ENCODE peak calls at places on chromosomes 2 and 18, in four cellular contexts. I is tibial artery, Q is astrocyte of the spinal cord, Z is fibroblast of pulmonary artery. P is an unnamed sample.

GRCh38 chr2:102478686-102479470 is 5.9 kb downstream of the SLC9A4 start:
- DNase-seq in I (no peak), Q (no peak), Z (no peak), P (no peak)

GRCh38 chr2:229869226-229869625 is 52.6 kb downstream of the TRIP12 start:
- DNase-seq in I (no peak), Q (no peak), Z (no peak), P (no peak)

GRCh38 chr18:56333846-56334245 is 304.5 kb downstream of the TXNL1 start:
- DNase-seq in I (no peak), Q (no peak), Z (no peak), P (no peak)

GRCh38 chr2:233980955-233981555 is 63.9 kb downstream of the TRPM8 start:
- DNase-seq in I (no peak), Q (no peak), Z (no peak), P (no peak)

GRCh38 chr18:49183921-49184320 is 233.2 kb upstream of the SMAD7 start:
- DNase-seq in I (no peak), Q (peak; percentile 32), Z (no peak), P (no peak)

GRCh38 chr2:19292007-19292406 is 66.4 kb downstream of the OSR1 start:
- DNase-seq in I (peak; percentile 22), Q (no peak), Z (no peak), P (no peak)

GRCh38 chr2:203706403-203706802 is at the start of gene CD28:
- DNase-seq in I (peak; percentile 34), Q (no peak), Z (no peak), P (no peak)

GRCh38 chr2:127197475-127198385 is 22.4 kb downstream of the CYP27C1 start:
- DNase-seq in I (no peak), Q (peak; percentile 59), Z (peak; percentile 59), P (no peak)

GRCh38 chr2:155546715-155547555 is 785.6 kb downstream of the NR4A2 start:
- DNase-seq in I (no peak), Q (peak; percentile 4), Z (no peak), P (no peak)

GRCh38 chr2:223562078-223562477 is 40.1 kb downstream of the SCG2 start:
- DNase-seq in I (no peak), Q (no peak), Z (no peak), P (no peak)

GRCh38 chr18:75290737-75291358 is 80.3 kb downstream of the TSHZ1 start:
- DNase-seq in I (no peak), Q (no peak), Z (no peak), P (no peak)

GRCh38 chr2:102736174-102736606 is 25.6 kb upstream of the TMEM182 start:
- DNase-seq in I (no peak), Q (peak; percentile 42), Z (no peak), P (no peak)

GRCh38 chr2:219274392-219274921 is 4.7 kb upstream of the DNAJB2 start:
- DNase-seq in I (peak; percentile 38), Q (peak; percentile 70), Z (peak; percentile 79), P (no peak)

GRCh38 chr2:148524519-148524919 is 120.0 kb upstream of the EPC2 start:
- DNase-seq in I (no peak), Q (no peak), Z (no peak), P (no peak)

GRCh38 chr2:215401896-215402379 is 33.9 kb downstream of the FN1 start:
- DNase-seq in I (no peak), Q (peak; percentile 96), Z (peak; percentile 79), P (peak; percentile 100)

GRCh38 chr2:182915369-182916326 is 49.2 kb upstream of the FRZB start:
- DNase-seq in I (no peak), Q (peak; percentile 92), Z (peak; percentile 61), P (peak; percentile 59)

GRCh38 chr2:641501-642430 is 35.4 kb downstream of the TMEM18 start:
- DNase-seq in I (no peak), Q (no peak), Z (no peak), P (no peak)

GRCh38 chr18:78740876-78741275 is 238.7 kb upstream of the SALL3 start:
- DNase-seq in I (no peak), Q (no peak), Z (no peak), P (no peak)

GRCh38 chr2:149858916-149859634 is 271.5 kb upstream of the MMADHC start:
- DNase-seq in I (no peak), Q (peak; percentile 69), Z (peak; percentile 62), P (no peak)

GRCh38 chr18:9914334-9914583 is 443 bp downstream of the VAPA start:
- DNase-seq in I (no peak), Q (no peak), Z (no peak), P (no peak)
- H3K4me3 ChIP-seq in I (peak overlapping the region; percentile 90), Q (peak overlapping the region; percentile 82), Z (peak overlapping the region; percentile 84), P (peak overlapping the region; percentile 72)

DNA sequence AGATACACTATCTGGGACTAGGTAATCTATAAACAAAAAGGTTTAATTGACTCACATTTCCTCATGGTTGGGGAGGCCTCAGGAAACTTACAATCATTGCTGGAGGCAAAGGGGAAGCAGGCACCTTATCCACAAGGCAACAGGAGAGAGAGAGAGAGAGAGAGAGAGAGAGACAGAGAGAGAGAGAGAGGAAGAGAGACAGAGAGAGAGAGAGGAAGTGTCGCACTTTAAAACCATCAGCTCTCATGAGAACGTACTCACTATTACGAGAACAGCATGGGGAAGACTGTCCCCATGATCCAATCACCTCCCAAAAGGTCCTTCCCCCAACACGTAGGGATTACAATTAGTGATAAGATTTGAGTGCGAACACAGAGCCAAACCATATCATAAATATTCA is 253.5 kb upstream of the TRIB2 start:
- DNase-seq in I (no peak), Q (no peak), Z (no peak), P (no peak)
- TF ChIP-seq CTCF in I (no peak), Q (no peak), Z (no peak), P (no peak)

GRCh38 chr2:110747522-110748488 is 15.4 kb downstream of the ACOXL start:
- DNase-seq in I (no peak), Q (no peak), Z (no peak), P (no peak)
- H3K4me3 ChIP-seq in I (no peak overlapping the region), Q (no peak overlapping the region), Z (no peak overlapping the region), P (no peak overlapping the region)

GRCh38 chr18:3596324-3597158 is 146.6 kb downstream of the TGIF1 start:
- DNase-seq in I (peak; percentile 44), Q (peak; percentile 36), Z (peak; percentile 52), P (no peak)
- TF ChIP-seq CTCF in I (no peak), Q (peak; percentile 28), Z (peak; percentile 8), P (peak; percentile 19)

DNA sequence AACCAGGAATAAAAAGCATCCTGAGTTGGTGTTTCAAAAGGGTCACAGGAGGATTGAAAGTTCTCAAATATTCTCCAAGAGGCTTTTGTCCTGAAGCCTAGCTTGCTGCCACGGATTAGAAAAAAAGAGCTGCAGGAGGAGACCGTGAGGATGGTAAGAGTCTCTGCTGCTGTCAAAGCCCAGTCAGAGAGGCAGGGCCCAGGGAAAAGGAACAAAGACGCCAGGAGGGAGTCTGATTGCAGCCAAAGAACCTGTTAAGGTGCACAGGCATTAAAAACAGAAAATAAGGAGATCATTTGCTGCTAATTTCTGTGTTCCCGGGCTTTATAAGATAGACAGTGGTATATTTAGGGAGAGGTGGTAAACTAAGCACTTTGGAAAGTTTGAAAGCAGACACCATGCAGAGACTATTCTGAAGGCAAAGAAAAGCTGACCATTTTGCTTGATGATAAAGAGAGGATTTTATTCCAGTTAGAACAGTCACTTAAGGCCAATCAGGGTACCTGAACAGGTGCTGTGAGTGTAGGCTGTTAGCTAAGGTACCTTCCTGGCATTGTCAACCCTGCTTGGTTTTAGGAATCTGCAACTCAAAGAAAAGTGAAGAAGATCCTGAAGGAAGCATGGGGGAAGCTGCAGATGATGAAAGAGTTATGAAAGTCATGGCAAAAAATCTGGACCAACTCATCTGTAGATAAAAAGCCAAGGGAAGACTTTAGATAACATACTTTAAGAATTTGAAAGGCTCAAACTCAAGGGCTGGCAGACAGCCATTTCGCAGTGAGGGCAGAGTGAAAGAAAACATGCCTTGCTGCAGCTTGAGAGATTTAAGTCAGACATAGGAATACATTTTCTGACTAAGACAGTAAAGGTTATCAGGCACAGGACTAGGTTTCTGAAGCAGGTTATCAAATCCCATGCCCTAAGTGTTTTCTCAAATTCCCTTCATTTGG is 80.0 kb upstream of the ARL5A start:
- DNase-seq in I (no peak), Q (no peak), Z (peak; percentile 8), P (no peak)
- H3K4me3 ChIP-seq in I (no peak overlapping the region), Q (no peak overlapping the region), Z (no peak overlapping the region), P (no peak overlapping the region)

GRCh38 chr18:58196164-58196563 is 152.1 kb downstream of the NEDD4L start:
- DNase-seq in I (no peak), Q (no peak), Z (peak; percentile 52), P (no peak)
- TF ChIP-seq CTCF in I (no peak), Q (no peak), Z (no peak), P (no peak)

DNA sequence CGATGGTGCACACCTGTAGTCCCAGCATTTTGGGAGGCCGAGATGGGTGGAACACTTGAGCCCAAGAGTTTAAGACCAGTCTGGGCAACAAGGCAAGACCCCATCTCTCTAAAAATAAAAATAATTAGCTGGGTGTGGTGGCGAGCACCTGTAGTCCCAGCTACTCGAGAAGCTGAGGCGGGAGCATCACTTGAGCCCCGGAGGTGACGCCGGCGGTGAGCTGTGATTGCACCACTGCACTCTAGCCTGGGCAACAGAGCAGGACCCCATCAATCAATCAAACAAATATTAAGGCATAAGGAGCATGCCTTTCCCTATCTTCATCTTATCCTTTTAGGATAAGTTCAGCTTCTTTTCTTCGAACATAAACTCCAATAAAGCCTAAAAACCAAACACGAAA is 1.1 kb downstream of the WDSUB1 start:
- DNase-seq in I (no peak), Q (no peak), Z (no peak), P (no peak)
- H3K4me3 ChIP-seq in I (peak overlapping the region; percentile 78), Q (peak overlapping the region; percentile 79), Z (peak overlapping the region; percentile 81), P (peak overlapping the region; percentile 74)

GRCh38 chr2:60439219-60439974 is 114.1 kb downstream of the BCL11A start:
- DNase-seq in I (peak; percentile 56), Q (no peak), Z (peak; percentile 10), P (no peak)
- TF ChIP-seq CTCF in I (no peak), Q (peak; percentile 33), Z (peak; percentile 47), P (peak; percentile 14)

GRCh38 chr2:30235859-30236535 is 4.7 kb downstream of the LBH start:
- DNase-seq in I (no peak), Q (no peak), Z (no peak), P (no peak)
- H3K4me3 ChIP-seq in I (peak overlapping the region; percentile 64), Q (no peak overlapping the region), Z (no peak overlapping the region), P (no peak overlapping the region)

GRCh38 chr18:22394428-22394827 is 23.3 kb downstream of the CTAGE1 start:
- DNase-seq in I (no peak), Q (no peak), Z (no peak), P (no peak)

GRCh38 chr18:22398464-22398863 is 19.3 kb downstream of the CTAGE1 start:
- DNase-seq in I (no peak), Q (no peak), Z (peak; percentile 26), P (no peak)

GRCh38 chr18:22405142-22405541 is 12.6 kb downstream of the CTAGE1 start:
- DNase-seq in I (no peak), Q (no peak), Z (no peak), P (no peak)

GRCh38 chr18:22403950-22404349 is 13.8 kb downstream of the CTAGE1 start:
- DNase-seq in I (no peak), Q (no peak), Z (no peak), P (no peak)

DNA sequence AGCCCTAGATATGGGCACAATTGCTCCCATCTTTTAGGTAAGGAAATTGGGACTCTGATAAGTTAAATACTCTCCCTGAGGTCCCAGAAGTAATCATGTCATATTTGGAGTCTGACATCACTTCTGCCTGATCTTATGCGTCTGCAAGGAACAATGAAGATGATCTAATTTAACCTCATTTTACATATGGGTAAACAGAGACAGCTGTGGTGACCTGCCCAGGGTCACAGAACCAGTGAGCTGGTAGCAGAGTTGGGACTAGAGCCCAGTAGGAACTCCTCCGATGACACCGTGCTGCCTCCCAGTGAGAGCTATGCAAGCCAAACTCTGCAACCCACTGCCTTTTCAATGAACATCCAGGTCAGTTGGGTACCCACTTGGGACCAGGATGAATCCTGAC is 17.8 kb downstream of the CTAGE1 start:
- DNase-seq in I (no peak), Q (no peak), Z (peak; percentile 19), P (no peak)
- TF ChIP-seq CTCF in I (no peak), Q (no peak), Z (no peak), P (no peak)